ENCODE peak calls at places on chromosomes 2 and 18, in ten cellular contexts. X is AG04450, N is foreskin fibroblast, W is neural progenitor cell, Y is RWPE1, D is cardiac fibroblast, A is endothelial cell of umbilical vein, E is AG09309, I is Peyer's patch, J is fibroblast of the aortic adventitia. M is an unnamed sample.

GRCh38 chr2:189661957-189662321 is 680 bp downstream of the ASNSD1 start:
- DNase-seq in N (no peak), J (no peak), A (peak), X (no peak), Y (no peak), W (no peak), I (no peak), E (no peak), D (no peak), M (no peak)

GRCh38 chr18:79620586-79621165 is 58.9 kb upstream of the CTDP1 start:
- DNase-seq in X (no peak), N (no peak), I (no peak), D (no peak), J (no peak), E (no peak), Y (no peak), A (no peak), W (no peak), M (no peak)

GRCh38 chr2:109381327-109381820 is 232.4 kb downstream of the SEPTIN10 start:
- DNase-seq in D (no peak), J (no peak), N (no peak), X (no peak), E (no peak), W (no peak), I (peak), Y (no peak), A (no peak), M (peak)

GRCh38 chr18:13629841-13630747 is 96.3 kb downstream of the FAM210A start:
- DNase-seq in W (peak), E (no peak), X (no peak), Y (peak), N (peak), J (peak), D (peak), I (peak), A (peak), M (peak)

GRCh38 chr2:109185801-109186570 is 57.0 kb downstream of the SH3RF3 start:
- DNase-seq in N (peak), J (peak), W (no peak), I (no peak), A (peak), E (no peak), D (peak), X (no peak), Y (no peak), M (no peak)

GRCh38 chr18:60232541-60232940 is 140.0 kb downstream of the MC4R start:
- DNase-seq in Y (peak), E (peak), N (peak), X (peak), J (peak), A (no peak), W (no peak), I (no peak), D (no peak), M (no peak)

GRCh38 chr2:63983986-63984605 is 35.1 kb downstream of the VPS54 start:
- DNase-seq in X (no peak), Y (no peak), E (no peak), A (peak), W (no peak), N (peak), D (no peak), I (no peak), J (no peak), M (no peak)

GRCh38 chr2:225032249-225032648 is 10.0 kb downstream of the DOCK10 start:
- DNase-seq in W (no peak), N (no peak), D (no peak), Y (no peak), I (no peak), E (no peak), X (no peak), A (peak), J (no peak), M (no peak)

GRCh38 chr2:189841019-189841418 is 56.8 kb downstream of the PMS1 start:
- DNase-seq in N (no peak), Y (no peak), W (no peak), E (no peak), J (no peak), D (no peak), X (no peak), A (no peak), I (no peak), M (no peak)

GRCh38 chr18:55322176-55322735 is 265.7 kb downstream of the TCF4 start:
- DNase-seq in N (peak), I (peak), J (peak), D (peak), W (peak), X (peak), E (peak), A (peak), Y (peak), M (peak)

GRCh38 chr2:162058973-162059668 is 14.9 kb downstream of the DPP4 start:
- DNase-seq in W (no peak), I (no peak), N (no peak), J (no peak), E (no peak), Y (no peak), X (no peak), D (no peak), A (no peak), M (no peak)

GRCh38 chr18:62281684-62282083 is 43.4 kb upstream of the TNFRSF11A start:
- DNase-seq in J (peak), W (no peak), Y (peak), I (no peak), A (peak), X (peak), N (peak), E (peak), D (peak), M (no peak)

GRCh38 chr2:196168181-196168580 is 3.2 kb downstream of the STK17B start:
- DNase-seq in N (peak), I (no peak), D (peak), A (peak), W (no peak), Y (peak), X (no peak), E (no peak), J (peak), M (no peak)

GRCh38 chr18:80154293-80154692 is 45.2 kb downstream of the ADNP2 start:
- DNase-seq in D (peak), Y (no peak), X (no peak), N (no peak), I (no peak), W (peak), E (no peak), J (peak), A (peak), M (no peak)

GRCh38 chr2:19847486-19847885 is 54.3 kb downstream of the TTC32 start:
- DNase-seq in D (no peak), W (no peak), N (no peak), Y (no peak), X (no peak), J (no peak), I (no peak), A (no peak), E (no peak), M (no peak)

GRCh38 chr2:101773137-101773536 is 75.6 kb downstream of the MAP4K4 start:
- DNase-seq in E (no peak), W (peak), Y (no peak), D (no peak), N (no peak), A (no peak), X (no peak), J (no peak), I (no peak), M (no peak)

GRCh38 chr2:101771911-101772321 is 74.4 kb downstream of the MAP4K4 start:
- DNase-seq in E (no peak), I (no peak), N (no peak), Y (no peak), D (no peak), J (no peak), W (no peak), A (no peak), X (no peak), M (no peak)

GRCh38 chr2:101768480-101769077 is 71.1 kb downstream of the MAP4K4 start:
- DNase-seq in Y (no peak), A (no peak), J (no peak), D (no peak), W (no peak), E (no peak), N (no peak), I (no peak), X (no peak), M (no peak)

GRCh38 chr2:101771226-101771906 is 73.9 kb downstream of the MAP4K4 start:
- DNase-seq in J (peak), A (no peak), W (no peak), N (no peak), Y (no peak), E (no peak), X (no peak), I (no peak), D (no peak), M (no peak)

DNA sequence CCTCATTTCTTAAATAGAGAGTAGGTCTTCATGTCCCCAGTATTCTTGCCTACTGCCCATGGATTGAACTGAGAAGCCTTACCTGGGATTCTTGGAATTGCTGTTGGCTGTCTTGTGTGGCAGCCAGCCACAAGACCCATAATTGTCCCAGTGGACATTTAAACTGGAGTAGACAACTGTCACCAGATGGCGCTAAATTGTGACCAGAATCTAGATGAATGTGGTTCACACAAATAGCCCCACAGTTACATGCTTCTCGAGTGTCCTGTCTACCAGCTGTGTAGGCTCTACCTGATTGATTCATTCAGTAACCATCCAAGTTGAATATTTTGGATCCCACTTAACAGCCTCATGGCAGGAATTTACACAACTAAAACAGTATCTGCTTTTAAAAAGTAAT is 73.2 kb downstream of the MAP4K4 start:
- DNase-seq in N (peak), Y (no peak), D (peak), W (peak), E (no peak), X (no peak), A (peak), I (peak), J (peak), M (no peak)
- TF ChIP-seq CTCF in N (no peak), Y (no peak), D (peak), W (peak), E (peak), X (peak), A (no peak), I (peak), J (no peak), M (peak)

DNA sequence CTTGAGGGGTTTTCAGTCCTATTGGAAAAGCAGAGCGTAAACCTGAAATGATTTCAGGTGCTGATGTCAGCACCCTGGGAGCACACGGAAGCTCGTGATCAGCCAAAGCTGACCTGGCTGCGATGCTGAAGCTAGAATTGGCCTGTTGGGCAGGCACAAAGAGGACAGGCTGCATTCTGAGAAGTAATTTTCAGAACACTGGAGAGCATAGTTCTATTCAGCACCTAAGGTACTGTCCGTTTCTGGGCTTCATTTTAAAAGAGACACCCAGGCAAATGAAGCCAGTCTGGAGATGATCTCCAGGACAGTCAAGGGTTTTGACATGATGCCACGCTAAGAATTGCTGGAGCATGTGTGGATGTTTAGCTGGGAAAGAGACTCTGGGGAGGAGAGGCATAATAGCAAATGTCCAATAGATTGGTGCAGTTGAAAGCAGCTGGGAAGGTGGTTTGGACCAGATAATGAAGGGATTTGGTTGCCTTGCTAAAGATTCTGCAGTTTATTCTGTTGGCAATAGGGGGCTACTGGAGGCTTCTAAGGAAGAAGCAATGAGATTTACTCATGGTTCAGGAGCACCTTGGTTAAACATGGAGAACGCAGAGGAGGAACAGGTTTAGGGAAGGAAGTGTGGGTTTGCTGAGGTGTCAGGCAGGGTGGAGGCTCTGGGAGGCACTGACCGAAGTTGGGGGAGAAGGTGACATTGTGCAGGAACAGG is 86.6 kb downstream of the ACOXL start:
- DNase-seq in A (no peak), I (no peak), Y (no peak), W (no peak), D (no peak), N (no peak), J (no peak), E (no peak), X (no peak), M (no peak)
- TF ChIP-seq CTCF in A (no peak), I (no peak), Y (no peak), W (peak), D (peak), N (no peak), J (no peak), E (no peak), X (peak), M (no peak)

DNA sequence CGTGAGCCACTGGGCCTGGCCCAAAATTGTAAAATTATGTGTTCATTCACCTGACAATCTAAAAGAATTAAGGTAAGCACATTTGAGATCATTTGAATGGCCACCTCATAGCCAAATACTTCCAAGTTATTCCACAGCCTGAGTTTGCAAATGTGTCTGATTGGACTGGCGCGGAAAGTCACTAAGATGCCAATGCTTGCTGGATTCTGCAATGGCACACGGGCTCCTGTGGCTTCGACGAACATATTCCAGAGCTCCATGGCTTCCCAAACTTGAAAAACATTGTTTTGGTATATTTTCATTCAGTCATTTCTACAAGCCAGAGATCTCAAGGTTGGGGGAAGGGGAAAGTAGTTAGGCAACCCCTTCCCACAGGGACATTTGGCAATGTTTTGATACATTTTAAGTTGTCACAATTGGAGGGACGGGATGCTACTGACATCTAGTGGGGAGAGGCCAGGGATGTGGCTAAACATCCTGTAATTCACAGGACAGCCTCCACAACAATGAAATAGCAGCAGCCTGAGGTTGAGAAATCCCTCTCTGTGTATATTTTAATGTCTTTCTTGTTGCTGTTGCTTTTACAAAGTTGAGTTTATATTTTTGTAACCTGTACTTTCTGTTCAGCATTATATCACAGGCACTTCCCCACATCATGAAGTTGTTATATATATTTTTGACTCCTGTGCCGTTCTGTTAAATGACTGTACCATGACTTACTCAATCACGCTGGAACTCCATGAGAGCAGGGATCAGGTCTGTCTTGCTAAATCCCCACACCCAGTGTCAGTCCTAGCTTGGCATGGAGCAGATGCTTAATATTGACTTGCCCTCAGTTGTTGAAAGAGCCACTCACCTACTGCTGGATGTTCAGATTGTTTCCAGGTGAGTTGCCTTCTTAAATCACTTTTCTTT is 56.9 kb downstream of the COL4A4 start:
- DNase-seq in E (peak), X (peak), W (peak), A (peak), Y (peak), D (peak), J (peak), I (peak), N (peak), M (no peak)
- TF ChIP-seq CTCF in E (peak), X (peak), W (peak), A (peak), Y (peak), D (peak), J (peak), I (peak), N (peak), M (peak)

DNA sequence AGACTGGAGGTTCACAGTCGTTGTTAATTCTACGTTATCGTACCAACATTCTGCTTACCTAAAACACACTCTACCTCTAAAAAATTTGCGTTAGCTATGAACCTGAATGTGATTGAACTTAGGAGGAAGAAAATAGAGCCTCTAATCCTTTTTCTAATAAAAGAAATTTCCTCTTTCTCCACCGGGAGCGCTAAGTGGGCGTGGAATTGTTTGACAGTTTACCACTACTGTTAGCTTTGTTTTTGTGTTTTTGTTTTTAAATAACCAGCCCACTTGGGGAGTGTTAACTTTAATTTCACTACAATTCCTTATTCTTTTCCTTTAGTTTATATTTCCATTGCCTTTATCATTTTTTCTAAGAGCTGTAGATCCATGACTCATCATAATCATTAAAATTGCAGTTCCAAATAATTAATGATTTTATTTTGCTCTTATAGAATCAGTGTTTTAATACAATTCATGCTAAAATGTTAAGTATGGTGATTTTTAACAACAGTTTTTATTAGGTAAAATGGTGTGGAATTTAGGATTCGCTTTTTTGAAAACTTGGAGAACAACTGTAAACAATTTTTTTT is 55.0 kb upstream of the ITM2C start:
- DNase-seq in Y (no peak), D (no peak), E (no peak), X (no peak), W (no peak), J (no peak), I (no peak), A (no peak), N (no peak), M (no peak)
- TF ChIP-seq CTCF in Y (peak), D (no peak), E (peak), X (peak), W (peak), J (peak), I (no peak), A (peak), N (no peak), M (no peak)

GRCh38 chr2:191240871-191241270 is 4.3 kb upstream of the MYO1B start:
- DNase-seq in I (no peak), N (no peak), X (no peak), E (no peak), J (no peak), Y (no peak), A (no peak), D (no peak), W (no peak), M (no peak)
- TF ChIP-seq CTCF in I (no peak), N (no peak), X (no peak), E (no peak), J (no peak), Y (no peak), A (no peak), D (no peak), W (no peak), M (no peak)

GRCh38 chr2:167103757-167104133 is 215.5 kb downstream of the XIRP2 start:
- DNase-seq in E (no peak), W (no peak), J (no peak), I (no peak), N (no peak), Y (no peak), A (no peak), D (no peak), X (no peak), M (no peak)

GRCh38 chr2:167103028-167103756 is 214.9 kb downstream of the XIRP2 start:
- DNase-seq in N (no peak), X (no peak), J (no peak), D (no peak), E (no peak), W (no peak), Y (no peak), A (peak), I (no peak), M (no peak)

GRCh38 chr2:167104691-167105090 is 216.4 kb downstream of the XIRP2 start:
- DNase-seq in A (no peak), J (no peak), Y (no peak), X (no peak), N (no peak), I (no peak), E (no peak), W (no peak), D (no peak), M (no peak)

GRCh38 chr2:167100526-167100925 is 212.2 kb downstream of the XIRP2 start:
- DNase-seq in E (no peak), J (no peak), X (no peak), Y (no peak), D (no peak), I (no peak), N (no peak), W (no peak), A (no peak), M (no peak)
- TF ChIP-seq CTCF in E (no peak), J (no peak), X (no peak), Y (no peak), D (no peak), I (no peak), N (no peak), W (no peak), A (no peak), M (no peak)

GRCh38 chr2:106561356-106561755 is 74.2 kb downstream of the CD8B2 start:
- DNase-seq in W (no peak), X (no peak), D (no peak), Y (no peak), J (no peak), A (no peak), I (no peak), E (no peak), N (no peak), M (no peak)

GRCh38 chr2:106562232-106562631 is 75.1 kb downstream of the CD8B2 start:
- DNase-seq in Y (no peak), D (peak), W (no peak), I (no peak), X (no peak), J (no peak), N (no peak), E (no peak), A (no peak), M (no peak)

GRCh38 chr2:106562826-106563594 is 75.8 kb downstream of the CD8B2 start:
- DNase-seq in D (no peak), Y (no peak), A (no peak), I (no peak), E (no peak), N (no peak), X (no peak), J (no peak), W (peak), M (no peak)

GRCh38 chr2:106560773-106561172 is 73.6 kb downstream of the CD8B2 start:
- DNase-seq in N (no peak), Y (no peak), J (no peak), I (no peak), D (no peak), A (no peak), E (no peak), W (no peak), X (no peak), M (no peak)

DNA sequence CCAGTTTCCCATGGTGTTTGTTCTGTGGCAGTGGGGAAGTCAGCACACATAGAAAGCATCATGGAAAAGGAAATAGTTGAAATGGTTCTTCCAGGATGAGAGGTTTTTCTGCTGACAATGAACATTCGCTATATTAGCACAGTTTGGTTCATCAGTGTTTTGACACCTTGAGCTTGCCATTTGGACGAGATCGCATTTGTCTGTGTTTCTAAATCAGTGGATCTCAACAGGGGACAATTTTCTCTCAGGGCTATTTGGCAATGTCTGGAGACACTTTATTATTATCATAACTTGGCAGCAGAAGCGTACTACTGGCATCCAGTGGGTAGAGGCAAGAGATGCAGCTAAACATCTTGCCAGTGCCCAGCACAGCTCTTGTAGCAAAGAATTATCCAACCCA is 74.6 kb downstream of the CD8B2 start:
- DNase-seq in X (no peak), D (no peak), W (no peak), Y (no peak), A (no peak), E (no peak), N (no peak), J (no peak), I (no peak), M (no peak)
- TF ChIP-seq CTCF in X (no peak), D (no peak), W (no peak), Y (no peak), A (no peak), E (no peak), N (no peak), J (no peak), I (no peak), M (no peak)

M was measured in CD14-positive monocyte.